ENCODE peak calls at places on chromosome 13, in eight cellular contexts. E is uterus, O is esophagus squamous epithelium, Q is foreskin fibroblast, U is HL-60, J is fibroblast of lung, C is psoas muscle, Y is thoracic aorta. N is an unnamed sample.

GRCh38 chr13:77136902-77137420 is 110.0 kb upstream of the FBXL3 start:
- DNase-seq in E (no peak), O (no peak), Q (peak), U (no peak), J (peak), C (no peak), Y (no peak), N (no peak)

GRCh38 chr13:41059466-41059865 is 1.8 kb upstream of the WBP4 start:
- DNase-seq in E (no peak), O (no peak), Q (no peak), U (no peak), J (no peak), C (no peak), Y (no peak), N (no peak)

GRCh38 chr13:40440990-40441820 is 225.2 kb downstream of the FOXO1 start:
- DNase-seq in E (peak), O (no peak), Q (peak), U (no peak), J (peak), C (peak), Y (peak), N (no peak)

GRCh38 chr13:51761638-51762350 is 42.2 kb downstream of the DHRS12 start:
- DNase-seq in E (no peak), O (no peak), Q (peak), U (no peak), J (no peak), C (no peak), Y (no peak), N (no peak)

GRCh38 chr13:112968380-112968909 is 569 bp upstream of the MCF2L start:
- DNase-seq in E (no peak), O (no peak), Q (no peak), U (no peak), J (no peak), C (peak), Y (no peak), N (no peak)

GRCh38 chr13:110092869-110093268 is 214.1 kb downstream of the COL4A1 start:
- DNase-seq in E (no peak), O (no peak), Q (peak), U (no peak), J (no peak), C (no peak), Y (no peak), N (no peak)

GRCh38 chr13:108897955-108898354 is 268.5 kb downstream of the MYO16 start:
- DNase-seq in E (no peak), O (no peak), Q (no peak), U (peak), J (no peak), C (no peak), Y (no peak), N (no peak)

GRCh38 chr13:64061649-64062048 is 2646.0 kb upstream of the PCDH20 start:
- DNase-seq in E (no peak), O (no peak), Q (no peak), U (no peak), J (no peak), C (no peak), Y (no peak), N (no peak)

GRCh38 chr13:108077284-108077683 is 138.1 kb downstream of the LIG4 start:
- DNase-seq in E (no peak), O (no peak), Q (no peak), U (no peak), J (no peak), C (no peak), Y (no peak), N (no peak)

GRCh38 chr13:55439450-55439849 is 1701.3 kb upstream of the PRR20A start:
- DNase-seq in E (no peak), O (no peak), Q (no peak), U (no peak), J (no peak), C (no peak), Y (no peak), N (no peak)

GRCh38 chr13:44302233-44302632 is 71.4 kb upstream of the SERP2 start:
- DNase-seq in E (no peak), O (no peak), Q (no peak), U (no peak), J (no peak), C (no peak), Y (no peak), N (no peak)

GRCh38 chr13:102040812-102041211 is 361.0 kb downstream of the FGF14 start:
- DNase-seq in E (no peak), O (no peak), Q (no peak), U (no peak), J (no peak), C (no peak), Y (no peak), N (no peak)

GRCh38 chr13:103694033-103694432 is 627.8 kb upstream of the SLC10A2 start:
- DNase-seq in E (no peak), O (no peak), Q (no peak), U (no peak), J (no peak), C (no peak), Y (no peak), N (no peak)

GRCh38 chr13:93234459-93234858 is 7.9 kb downstream of the GPC6 start:
- DNase-seq in E (no peak), O (no peak), Q (no peak), U (no peak), J (no peak), C (no peak), Y (no peak), N (no peak)

GRCh38 chr13:37492741-37493514 is 105.6 kb downstream of the POSTN start:
- DNase-seq in E (no peak), O (no peak), Q (peak), U (no peak), J (peak), C (no peak), Y (no peak), N (no peak)

GRCh38 chr13:78182813-78183212 is 264.2 kb upstream of the EDNRB start:
- DNase-seq in E (no peak), O (no peak), Q (no peak), U (no peak), J (no peak), C (no peak), Y (no peak), N (no peak)

GRCh38 chr13:71643466-71643865 is 223.5 kb downstream of the DACH1 start:
- DNase-seq in E (no peak), O (no peak), Q (no peak), U (no peak), J (no peak), C (no peak), Y (no peak), N (no peak)

GRCh38 chr13:40974460-40975407 is 44.4 kb downstream of the ELF1 start:
- DNase-seq in E (no peak), O (no peak), Q (no peak), U (peak), J (peak), C (no peak), Y (no peak), N (no peak)

GRCh38 chr13:21405309-21405708 is 53.8 kb downstream of the ZDHHC20 start:
- DNase-seq in E (no peak), O (no peak), Q (no peak), U (no peak), J (no peak), C (no peak), Y (no peak), N (no peak)

GRCh38 chr13:83709751-83710515 is 172.3 kb downstream of the SLITRK1 start:
- DNase-seq in E (no peak), O (no peak), Q (no peak), U (no peak), J (no peak), C (no peak), Y (no peak), N (no peak)

GRCh38 chr13:113742000-113742441 is 17.0 kb upstream of the TMEM255B start:
- DNase-seq in E (no peak), O (no peak), Q (peak), U (peak), J (peak), C (no peak), Y (no peak), N (no peak)

GRCh38 chr13:50126378-50127016 is 111.3 kb downstream of the KCNRG start:
- DNase-seq in E (no peak), O (no peak), Q (peak), U (no peak), J (peak), C (peak), Y (no peak), N (no peak)

GRCh38 chr13:79631260-79631659 is 150.3 kb downstream of the NDFIP2 start:
- DNase-seq in E (no peak), O (no peak), Q (peak), U (no peak), J (peak), C (no peak), Y (no peak), N (no peak)

GRCh38 chr13:95243207-95243606 is 58.0 kb downstream of the ABCC4 start:
- DNase-seq in E (no peak), O (no peak), Q (no peak), U (no peak), J (no peak), C (no peak), Y (no peak), N (no peak)

GRCh38 chr13:60397693-60398437 is 845 bp downstream of the TDRD3 start:
- DNase-seq in E (peak), O (peak), Q (peak), U (peak), J (peak), C (peak), Y (no peak), N (peak)

GRCh38 chr13:36014763-36015162 is 116.4 kb downstream of the DCLK1 start:
- DNase-seq in E (no peak), O (no peak), Q (no peak), U (no peak), J (no peak), C (no peak), Y (no peak), N (no peak)

GRCh38 chr13:96089749-96090239 is at the start of gene HS6ST3:
- DNase-seq in E (peak), O (no peak), Q (peak), U (peak), J (no peak), C (peak), Y (no peak), N (no peak)

GRCh38 chr13:89361909-89362308 is 1690.7 kb downstream of the SLITRK5 start:
- DNase-seq in E (no peak), O (no peak), Q (no peak), U (no peak), J (peak), C (no peak), Y (no peak), N (no peak)
- TF ChIP-seq CTCF in E (no peak), O (no peak), Q (no peak), U (no peak), J (peak), C (no peak), Y (no peak), N (no peak)

GRCh38 chr13:32254416-32254815 is 60.7 kb downstream of the ZAR1L start:
- DNase-seq in E (no peak), O (no peak), Q (no peak), U (no peak), J (no peak), C (no peak), Y (no peak), N (no peak)
- H3K4me3 ChIP-seq in E (no peak), O (peak), Q (no peak), U (no peak), J (no peak), C (peak), Y (peak), N (no peak)

GRCh38 chr13:48542138-48542537 is 9.3 kb upstream of the RCBTB2 start:
- DNase-seq in E (no peak), O (no peak), Q (no peak), U (no peak), J (no peak), C (no peak), Y (no peak), N (no peak)

GRCh38 chr13:48547663-48548092 is 14.8 kb upstream of the RCBTB2 start:
- DNase-seq in E (no peak), O (no peak), Q (no peak), U (no peak), J (no peak), C (no peak), Y (no peak), N (no peak)

GRCh38 chr13:48545608-48546007 is 12.7 kb upstream of the RCBTB2 start:
- DNase-seq in E (no peak), O (no peak), Q (no peak), U (no peak), J (no peak), C (no peak), Y (no peak), N (no peak)

GRCh38 chr13:48539550-48539949 is 6.7 kb upstream of the RCBTB2 start:
- DNase-seq in E (no peak), O (no peak), Q (no peak), U (no peak), J (no peak), C (no peak), Y (no peak), N (no peak)

GRCh38 chr13:48542581-48543341 is 9.9 kb upstream of the RCBTB2 start:
- DNase-seq in E (peak), O (no peak), Q (no peak), U (no peak), J (peak), C (peak), Y (no peak), N (no peak)
- TF ChIP-seq CTCF in E (no peak), O (no peak), Q (no peak), U (no peak), J (peak), C (peak), Y (peak), N (peak)

DNA sequence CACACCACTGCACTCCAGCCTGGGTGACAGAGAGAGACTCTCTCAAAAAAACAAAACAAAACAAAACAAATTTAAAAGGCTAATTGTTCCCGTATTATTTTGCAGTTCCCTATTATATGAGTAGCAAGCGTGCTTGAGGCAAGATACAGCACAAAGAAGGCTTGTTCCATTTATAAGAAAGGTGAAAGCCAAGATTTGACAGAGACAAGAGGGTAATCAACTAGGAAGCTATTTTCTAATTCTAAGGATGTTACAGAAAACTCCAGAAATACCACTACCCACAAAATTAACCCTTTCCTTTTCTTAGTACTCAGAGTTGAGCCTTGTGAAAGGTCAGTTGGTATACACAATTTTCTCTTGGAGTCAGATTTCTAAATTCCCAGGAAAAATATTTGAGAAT is 62.8 kb upstream of the FLT1 start:
- DNase-seq in E (no peak), O (no peak), Q (no peak), U (no peak), J (no peak), C (no peak), Y (no peak), N (no peak)
- H3K4me3 ChIP-seq in E (no peak), O (no peak), Q (no peak), U (no peak), J (no peak), C (no peak), Y (peak), N (no peak)

GRCh38 chr13:30892966-30893365 is 13.1 kb upstream of the MEDAG start:
- DNase-seq in E (peak), O (no peak), Q (no peak), U (peak), J (peak), C (peak), Y (no peak), N (no peak)
- TF ChIP-seq CTCF in E (peak), O (no peak), Q (peak), U (no peak), J (peak), C (peak), Y (peak), N (peak)

GRCh38 chr13:67223742-67224141 is 6.4 kb downstream of the PCDH9 start:
- DNase-seq in E (no peak), O (no peak), Q (no peak), U (no peak), J (peak), C (no peak), Y (no peak), N (no peak)
- H3K4me3 ChIP-seq in E (no peak), O (no peak), Q (peak), U (no peak), J (peak), C (peak), Y (peak), N (no peak)